ENCODE peak calls at places on chromosomes 1 and 21, in six cellular contexts. One of them, this sample, is unnamed.

GRCh38 chr1:201850053-201850397 is 21.1 kb downstream of the IPO9 start:
- DNase-seq in M059J: peak
- DNase-seq in stimulated activated naive CD8-positive, alpha-beta T cell treated with anti-CD3 and anti-CD28 coated beads, Interleukin-15, amount 100 ng/mL, for 72 hours: no peak
- DNase-seq in neural progenitor cell: no peak
- DNase-seq in HS-5: peak
- DNase-seq in iPS-NIHi11: no peak
- DNase-seq in this sample: no peak

GRCh38 chr1:98322966-98323365 is 338.6 kb upstream of the SNX7 start:
- DNase-seq in stimulated activated naive CD8-positive, alpha-beta T cell treated with anti-CD3 and anti-CD28 coated beads, Interleukin-15, amount 100 ng/mL, for 72 hours: no peak
- DNase-seq in neural progenitor cell: no peak
- DNase-seq in HS-5: no peak
- DNase-seq in M059J: no peak
- DNase-seq in iPS-NIHi11: no peak
- DNase-seq in this sample: no peak

GRCh38 chr1:16921391-16922185 is at the start of gene CROCC:
- DNase-seq in M059J: no peak
- DNase-seq in neural progenitor cell: peak
- DNase-seq in HS-5: no peak
- DNase-seq in iPS-NIHi11: peak
- DNase-seq in stimulated activated naive CD8-positive, alpha-beta T cell treated with anti-CD3 and anti-CD28 coated beads, Interleukin-15, amount 100 ng/mL, for 72 hours: peak
- DNase-seq in this sample: peak

GRCh38 chr1:41350055-41350378 is 11.2 kb upstream of the FOXO6 start:
- DNase-seq in stimulated activated naive CD8-positive, alpha-beta T cell treated with anti-CD3 and anti-CD28 coated beads, Interleukin-15, amount 100 ng/mL, for 72 hours: no peak
- DNase-seq in iPS-NIHi11: no peak
- DNase-seq in M059J: no peak
- DNase-seq in HS-5: no peak
- DNase-seq in neural progenitor cell: no peak
- DNase-seq in this sample: no peak

GRCh38 chr21:16454371-16454770 is 724.6 kb downstream of the USP25 start:
- DNase-seq in iPS-NIHi11: no peak
- DNase-seq in HS-5: no peak
- DNase-seq in stimulated activated naive CD8-positive, alpha-beta T cell treated with anti-CD3 and anti-CD28 coated beads, Interleukin-15, amount 100 ng/mL, for 72 hours: no peak
- DNase-seq in M059J: no peak
- DNase-seq in neural progenitor cell: no peak
- DNase-seq in this sample: no peak

GRCh38 chr1:114482585-114482984 is 28.4 kb downstream of the TRIM33 start:
- DNase-seq in neural progenitor cell: no peak
- DNase-seq in stimulated activated naive CD8-positive, alpha-beta T cell treated with anti-CD3 and anti-CD28 coated beads, Interleukin-15, amount 100 ng/mL, for 72 hours: no peak
- DNase-seq in M059J: no peak
- DNase-seq in HS-5: no peak
- DNase-seq in iPS-NIHi11: no peak
- DNase-seq in this sample: peak

GRCh38 chr1:12556957-12557935 is 60.8 kb downstream of the DHRS3 start:
- DNase-seq in neural progenitor cell: no peak
- DNase-seq in M059J: peak
- DNase-seq in HS-5: no peak
- DNase-seq in iPS-NIHi11: no peak
- DNase-seq in stimulated activated naive CD8-positive, alpha-beta T cell treated with anti-CD3 and anti-CD28 coated beads, Interleukin-15, amount 100 ng/mL, for 72 hours: no peak
- DNase-seq in this sample: no peak

GRCh38 chr1:243945727-243946126 is 95.7 kb upstream of the AKT3 start:
- DNase-seq in neural progenitor cell: no peak
- DNase-seq in M059J: no peak
- DNase-seq in stimulated activated naive CD8-positive, alpha-beta T cell treated with anti-CD3 and anti-CD28 coated beads, Interleukin-15, amount 100 ng/mL, for 72 hours: no peak
- DNase-seq in iPS-NIHi11: no peak
- DNase-seq in HS-5: no peak
- DNase-seq in this sample: no peak

GRCh38 chr1:197736689-197737088 is 38.6 kb downstream of the DENND1B start:
- DNase-seq in iPS-NIHi11: no peak
- DNase-seq in stimulated activated naive CD8-positive, alpha-beta T cell treated with anti-CD3 and anti-CD28 coated beads, Interleukin-15, amount 100 ng/mL, for 72 hours: no peak
- DNase-seq in HS-5: peak
- DNase-seq in M059J: peak
- DNase-seq in neural progenitor cell: no peak
- DNase-seq in this sample: no peak

GRCh38 chr1:180188103-180188506 is 33.4 kb downstream of the QSOX1 start:
- DNase-seq in M059J: peak
- DNase-seq in HS-5: no peak
- DNase-seq in stimulated activated naive CD8-positive, alpha-beta T cell treated with anti-CD3 and anti-CD28 coated beads, Interleukin-15, amount 100 ng/mL, for 72 hours: no peak
- DNase-seq in neural progenitor cell: peak
- DNase-seq in iPS-NIHi11: peak
- DNase-seq in this sample: peak

This sample was measured in ELF-1.